ENCODE peak calls at places on chromosome 17, in four cellular contexts. B is A549, G is left ventricle myocardium inferior, T is WERI-Rb-1. Q is an unnamed sample.

GRCh38 chr17:14464741-14465140 is 163.9 kb downstream of the HS3ST3B1 start:
- DNase-seq in G (no peak), B (no peak), T (no peak), Q (no peak)

GRCh38 chr17:73802314-73802713 is 158.1 kb upstream of the SDK2 start:
- DNase-seq in B (no peak), T (no peak), G (no peak), Q (no peak)

GRCh38 chr17:66716236-66717026 is 118.5 kb upstream of the CACNG5 start:
- DNase-seq in G (no peak), T (no peak), B (peak), Q (no peak)

GRCh38 chr17:4858880-4859260 is 25.7 kb downstream of the MINK1 start:
- DNase-seq in B (no peak), T (no peak), G (peak), Q (no peak)

GRCh38 chr17:78474631-78475146 is 96.2 kb downstream of the PGS1 start:
- DNase-seq in G (no peak), T (no peak), B (no peak), Q (peak)

GRCh38 chr17:19520641-19521040 is 13.0 kb upstream of the SLC47A1 start:
- DNase-seq in G (no peak), T (no peak), B (no peak), Q (no peak)

GRCh38 chr17:65194670-65195334 is 57.6 kb downstream of the RGS9 start:
- DNase-seq in B (no peak), G (no peak), T (no peak), Q (no peak)

GRCh38 chr17:8189041-8189710 is 804 bp downstream of the BORCS6 start:
- DNase-seq in G (peak), T (no peak), B (no peak), Q (no peak)

GRCh38 chr17:76911299-76912007 is 43.2 kb downstream of the MGAT5B start:
- DNase-seq in B (no peak), G (no peak), T (peak), Q (no peak)

GRCh38 chr17:4221899-4222659 is 41.7 kb downstream of the ANKFY1 start:
- DNase-seq in T (no peak), B (no peak), G (no peak), Q (no peak)

GRCh38 chr17:17036520-17036998 is 5.7 kb upstream of the MPRIP start:
- DNase-seq in B (no peak), T (no peak), G (no peak), Q (no peak)

GRCh38 chr17:81401727-81402529 is 6.7 kb downstream of the BAHCC1 start:
- DNase-seq in B (peak), G (peak), T (peak), Q (peak)

GRCh38 chr17:73957564-73957963 is 245.9 kb upstream of the RPL38 start:
- DNase-seq in T (peak), G (no peak), B (no peak), Q (no peak)

GRCh38 chr17:40535924-40536717 is 29.2 kb downstream of the CCR7 start:
- DNase-seq in G (no peak), B (no peak), T (no peak), Q (no peak)

GRCh38 chr17:28887871-28888471 is 9.6 kb downstream of the FLOT2 start:
- DNase-seq in T (no peak), G (no peak), B (no peak), Q (no peak)

GRCh38 chr17:61647044-61647443 is 56.0 kb upstream of the NACA2 start:
- DNase-seq in T (no peak), G (no peak), B (no peak), Q (no peak)

GRCh38 chr17:79845601-79845949 is 6.3 kb upstream of the CBX4 start:
- DNase-seq in B (peak), T (peak), G (no peak), Q (no peak)

GRCh38 chr17:18185391-18185790 is 1.8 kb downstream of the ALKBH5 start:
- DNase-seq in T (no peak), B (no peak), G (no peak), Q (no peak)

GRCh38 chr17:18182190-18182977 is 1.2 kb upstream of the ALKBH5 start:
- DNase-seq in B (no peak), G (peak), T (no peak), Q (no peak)

GRCh38 chr17:18182978-18183333 is 672 bp upstream of the ALKBH5 start:
- DNase-seq in B (no peak), T (peak), G (peak), Q (peak)

GRCh38 chr17:18184143-18185007 is 747 bp downstream of the ALKBH5 start:
- DNase-seq in B (peak), G (peak), T (peak), Q (peak)

GRCh38 chr17:18183334-18184142 is at the start of gene ALKBH5:
- DNase-seq in B (peak), G (peak), T (peak), Q (peak)
- TF ChIP-seq CTCF in B (peak), G (peak), T (peak), Q (no peak)

DNA sequence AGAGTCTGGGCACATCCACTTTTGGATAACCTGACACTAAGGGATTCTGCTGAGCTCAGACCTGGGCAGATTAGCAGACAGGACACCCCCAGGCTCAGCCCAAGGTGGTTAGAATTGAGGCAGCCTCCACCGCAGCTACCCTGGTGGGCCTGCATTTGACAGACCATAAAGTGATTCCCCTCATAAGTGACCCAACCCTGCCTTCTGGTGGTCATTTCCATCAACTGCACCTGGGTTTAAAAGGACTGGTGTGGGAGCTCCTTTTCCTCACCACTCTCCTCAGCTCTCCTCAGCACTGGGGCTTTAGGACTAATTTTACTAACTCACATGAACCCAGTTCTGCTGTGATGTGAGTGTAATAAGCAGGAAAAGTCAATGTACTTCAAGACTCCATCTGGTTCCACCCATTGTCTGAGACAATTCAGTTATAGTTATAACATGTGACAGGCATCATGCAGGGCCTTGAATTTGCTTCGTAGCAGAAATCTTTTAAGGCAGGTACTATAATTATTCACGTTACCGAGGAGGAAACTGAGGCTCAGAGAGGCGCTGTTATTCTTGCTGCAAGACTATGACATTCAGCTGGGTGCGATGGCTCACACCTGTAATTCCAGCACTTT is 42.5 kb downstream of the MYH3 start:
- DNase-seq in G (no peak), T (peak), B (peak), Q (peak)
- TF ChIP-seq CTCF in G (peak), T (peak), B (peak), Q (peak)

GRCh38 chr17:70892527-70892926 is 723.2 kb downstream of the KCNJ2 start:
- DNase-seq in B (no peak), T (no peak), G (no peak), Q (no peak)

GRCh38 chr17:70901870-70902269 is 732.5 kb downstream of the KCNJ2 start:
- DNase-seq in T (no peak), G (no peak), B (no peak), Q (no peak)

GRCh38 chr17:70891301-70891700 is 722.0 kb downstream of the KCNJ2 start:
- DNase-seq in T (no peak), G (no peak), B (no peak), Q (no peak)

DNA sequence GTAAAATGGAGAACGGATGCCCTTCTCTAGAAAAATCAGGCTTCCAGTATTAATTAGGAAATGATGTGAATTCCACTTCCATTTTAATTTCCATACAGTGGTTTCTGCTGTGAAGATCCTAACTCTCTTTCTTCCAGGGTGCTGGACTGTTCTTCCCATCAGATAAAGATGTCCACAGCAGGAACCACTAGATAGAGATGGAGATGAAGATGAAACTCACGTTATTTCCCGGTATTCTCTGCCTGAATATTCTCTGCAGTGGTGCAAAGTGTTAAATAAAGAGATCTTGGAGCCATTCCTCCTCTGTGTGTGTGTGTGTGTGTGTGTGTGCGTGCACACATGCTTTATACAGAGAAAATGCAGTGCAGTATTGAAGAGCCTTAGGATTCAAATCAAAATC is 727.5 kb downstream of the KCNJ2 start:
- DNase-seq in T (no peak), G (no peak), B (no peak), Q (no peak)
- TF ChIP-seq CTCF in T (no peak), G (no peak), B (no peak), Q (no peak)

DNA sequence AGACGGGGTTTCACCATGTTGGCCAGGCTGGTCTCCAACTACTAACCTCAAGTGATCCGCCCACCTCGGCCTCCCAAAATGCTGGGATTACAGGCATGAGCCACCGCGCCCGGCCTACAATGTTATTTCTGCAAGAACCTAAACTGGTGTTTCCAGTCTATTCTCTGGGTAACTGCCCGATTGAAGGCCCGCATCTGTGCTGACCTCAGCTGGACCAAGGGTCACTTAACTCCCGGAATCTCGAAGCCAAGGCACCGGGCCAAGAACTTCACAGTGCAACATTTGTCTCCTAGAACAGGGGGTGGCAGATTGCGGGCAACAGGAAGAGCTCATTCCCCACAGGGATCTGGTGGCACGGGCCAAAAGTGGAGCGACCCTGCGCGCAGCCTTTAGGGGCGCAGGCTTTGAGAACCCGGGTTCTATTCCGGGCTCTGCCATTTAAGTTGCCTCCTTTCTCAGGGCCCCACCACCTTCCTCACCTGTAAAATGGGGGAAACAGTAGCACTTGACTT is 785 bp downstream of the SHMT1 start:
- DNase-seq in B (peak), T (no peak), G (peak), Q (no peak)
- TF ChIP-seq CTCF in B (no peak), T (no peak), G (no peak), Q (no peak)

GRCh38 chr17:37358098-37358829 is 17.5 kb upstream of the C17orf78 start:
- DNase-seq in T (peak), B (peak), G (peak), Q (peak)

GRCh38 chr17:37361543-37361942 is 14.2 kb upstream of the C17orf78 start:
- DNase-seq in G (no peak), T (peak), B (peak), Q (no peak)

GRCh38 chr17:37360632-37361031 is 15.2 kb upstream of the C17orf78 start:
- DNase-seq in B (peak), T (no peak), G (no peak), Q (no peak)

GRCh38 chr17:37359682-37360188 is 16.1 kb upstream of the C17orf78 start:
- DNase-seq in G (no peak), T (no peak), B (no peak), Q (no peak)

DNA sequence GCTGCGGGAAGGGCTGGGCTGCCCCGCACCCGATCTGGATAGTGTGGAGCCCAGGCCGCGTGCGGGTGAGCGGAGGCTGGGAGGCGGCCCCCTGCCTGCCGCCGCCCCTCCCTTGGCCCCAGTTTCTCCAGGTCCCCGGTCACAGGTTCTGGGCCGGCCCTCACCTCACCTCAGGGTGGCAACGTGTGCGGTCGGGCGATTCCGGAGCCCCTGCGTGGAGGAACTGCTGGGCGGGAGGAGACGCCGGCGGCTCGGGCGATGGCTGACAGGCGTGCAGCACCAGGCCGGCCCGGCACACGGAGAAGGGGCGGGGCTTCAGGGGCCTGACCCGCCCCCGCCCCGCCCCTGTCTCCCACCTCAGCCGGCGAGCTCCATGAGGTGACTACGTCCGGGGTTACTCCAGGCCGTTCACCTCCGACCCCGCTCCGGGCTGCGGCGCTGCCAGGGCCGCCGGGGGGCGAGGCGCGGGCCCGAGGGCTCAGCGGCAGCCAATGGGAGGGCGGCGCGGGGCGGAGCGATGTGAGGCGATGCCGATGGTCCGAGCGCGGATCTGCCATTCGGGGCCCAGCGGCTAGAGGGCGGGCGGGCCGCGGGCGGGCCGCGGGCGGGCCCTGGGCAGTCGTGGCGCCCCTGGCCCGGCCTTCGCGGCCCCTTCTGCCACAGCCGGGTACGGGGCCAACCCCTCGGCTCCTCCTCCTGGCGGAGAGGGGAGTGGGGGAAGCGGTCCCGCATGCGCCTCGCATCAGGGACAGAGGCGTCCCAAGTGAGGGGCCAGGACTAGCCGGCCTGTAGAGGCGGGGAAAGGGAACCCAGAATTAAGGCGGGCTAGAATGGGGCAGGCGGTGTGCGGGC is 16.7 kb upstream of the C17orf78 start:
- DNase-seq in B (peak), T (peak), G (peak), Q (peak)
- TF ChIP-seq CTCF in B (peak), T (peak), G (peak), Q (no peak)

GRCh38 chr17:55053855-55054254 is 85.3 kb downstream of the STXBP4 start:
- DNase-seq in T (no peak), B (peak), G (no peak), Q (no peak)
- TF ChIP-seq CTCF in T (no peak), B (peak), G (peak), Q (peak)

DNA sequence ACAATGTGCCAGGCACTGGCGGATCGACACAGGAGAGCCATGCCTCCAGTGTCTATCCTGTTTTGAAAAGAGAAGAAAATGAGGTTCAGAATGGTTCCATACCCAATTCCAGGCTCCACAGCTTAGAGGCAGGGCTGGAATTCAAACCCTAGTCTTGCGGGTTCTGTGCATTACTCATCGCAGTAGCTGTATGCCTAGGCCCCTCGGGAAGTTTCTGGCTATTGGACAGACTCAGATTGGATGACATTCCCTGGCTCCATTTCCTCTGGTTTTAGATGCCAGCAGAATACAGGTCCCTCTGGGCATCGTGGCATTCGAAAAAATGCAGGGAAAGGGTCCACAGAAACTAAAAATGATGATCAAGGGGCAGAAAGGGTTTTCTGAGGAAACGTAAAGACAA is 184.7 kb downstream of the COPRS start:
- DNase-seq in B (no peak), G (no peak), T (no peak), Q (no peak)
- TF ChIP-seq CTCF in B (no peak), G (no peak), T (no peak), Q (no peak)

DNA sequence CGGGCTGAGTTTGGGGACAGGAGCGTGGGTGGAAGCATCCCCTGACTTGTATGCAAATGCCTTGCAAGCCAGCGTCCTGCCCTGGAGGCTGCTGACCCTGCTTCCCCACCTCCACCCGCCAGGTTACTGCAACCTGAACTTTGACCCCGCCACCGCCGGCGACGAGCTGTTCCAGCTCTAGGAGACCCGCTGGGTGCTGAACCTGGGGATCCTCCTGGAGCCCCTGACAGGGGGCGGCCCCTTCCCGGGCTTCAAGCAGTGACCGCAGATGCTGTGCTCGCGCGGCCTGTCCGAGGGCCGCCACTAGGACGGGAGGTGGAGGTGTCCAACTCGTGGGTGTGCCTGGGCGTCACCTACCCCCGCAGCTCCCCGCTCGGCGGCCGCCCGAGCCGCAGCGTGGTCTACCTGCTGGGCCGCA is 10.7 kb upstream of the SLC16A5 start:
- DNase-seq in B (no peak), G (no peak), T (no peak), Q (peak)
- TF ChIP-seq CTCF in B (no peak), G (no peak), T (no peak), Q (no peak)

GRCh38 chr17:36601303-36602029 is at the start of gene MRM1:
- DNase-seq in T (peak), G (peak), B (peak), Q (peak)
- TF ChIP-seq CTCF in T (peak), G (no peak), B (peak), Q (peak)

DNA sequence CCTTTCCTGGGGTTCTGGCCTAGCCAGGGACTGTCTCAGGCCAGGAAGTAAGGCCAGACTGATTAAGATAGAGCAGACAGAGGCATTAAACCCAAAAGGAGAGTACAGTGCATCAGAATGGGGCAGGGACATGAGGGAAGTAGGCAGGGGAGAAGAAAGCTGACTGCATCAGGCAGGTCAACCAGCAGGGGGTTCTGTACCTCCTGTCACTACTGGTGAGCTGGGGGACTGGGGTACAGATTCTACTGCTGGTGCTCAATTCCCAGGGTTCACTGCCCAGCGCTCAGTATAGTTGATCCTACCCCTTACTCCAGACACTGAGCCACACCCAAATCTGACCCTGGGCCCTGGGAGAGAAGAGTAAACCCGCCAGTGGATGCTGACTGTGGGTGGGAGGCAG is 12.9 kb upstream of the MTMR4 start:
- DNase-seq in T (no peak), G (no peak), B (no peak), Q (no peak)
- TF ChIP-seq CTCF in T (peak), G (peak), B (no peak), Q (no peak)

Q was measured in GM10248.